ENCODE peak calls at places on chromosomes 13 and 19, in six cellular contexts. One of them, this sample, is unnamed. For H3K27me3, the result is how much of the 10 kb centered on the place peaks cover.

GRCh38 chr19:6241056-6241455 is 38.7 kb downstream of the MLLT1 start:
- DNase-seq in DND-41: no peak
- DNase-seq in AG04450: no peak
- DNase-seq in thoracic aorta: no peak
- DNase-seq in PC-3: no peak
- DNase-seq in fibroblast of lung: no peak
- DNase-seq in this sample: no peak

GRCh38 chr19:51971624-51972023 is 15.0 kb downstream of the ZNF350 start:
- DNase-seq in DND-41: peak
- DNase-seq in AG04450: no peak
- DNase-seq in fibroblast of lung: peak
- DNase-seq in PC-3: no peak
- DNase-seq in thoracic aorta: no peak
- DNase-seq in this sample: no peak

GRCh38 chr19:47658431-47659383 is 49.8 kb downstream of the BICRA start:
- DNase-seq in PC-3: no peak
- DNase-seq in thoracic aorta: no peak
- DNase-seq in fibroblast of lung: no peak
- DNase-seq in DND-41: no peak
- DNase-seq in AG04450: no peak
- DNase-seq in this sample: no peak

GRCh38 chr19:48925240-48925843 is 8.2 kb upstream of the DHDH start:
- DNase-seq in DND-41: no peak
- DNase-seq in PC-3: peak
- DNase-seq in AG04450: peak
- DNase-seq in fibroblast of lung: peak
- DNase-seq in thoracic aorta: no peak
- DNase-seq in this sample: no peak

GRCh38 chr13:57557979-57558529 is 73.5 kb upstream of the PCDH17 start:
- DNase-seq in AG04450: no peak
- DNase-seq in fibroblast of lung: peak
- DNase-seq in DND-41: no peak
- DNase-seq in PC-3: peak
- DNase-seq in thoracic aorta: no peak
- DNase-seq in this sample: no peak

GRCh38 chr19:18895038-18895827 is 725 bp downstream of the CERS1 start:
- DNase-seq in fibroblast of lung: peak
- DNase-seq in PC-3: peak
- DNase-seq in DND-41: no peak
- DNase-seq in thoracic aorta: no peak
- DNase-seq in AG04450: no peak
- DNase-seq in this sample: no peak

GRCh38 chr19:47107953-47108746 is 5.4 kb downstream of the ZC3H4 start:
- DNase-seq in AG04450: no peak
- DNase-seq in DND-41: no peak
- DNase-seq in thoracic aorta: no peak
- DNase-seq in PC-3: peak
- DNase-seq in fibroblast of lung: peak
- DNase-seq in this sample: no peak

GRCh38 chr19:6725513-6726231 is 5.2 kb upstream of the C3 start:
- DNase-seq in PC-3: no peak
- DNase-seq in AG04450: no peak
- DNase-seq in thoracic aorta: no peak
- DNase-seq in fibroblast of lung: no peak
- DNase-seq in DND-41: no peak
- DNase-seq in this sample: no peak

GRCh38 chr13:58434943-58435342 is 803.4 kb downstream of the PCDH17 start:
- DNase-seq in DND-41: no peak
- DNase-seq in fibroblast of lung: no peak
- DNase-seq in thoracic aorta: no peak
- DNase-seq in AG04450: no peak
- DNase-seq in PC-3: no peak
- DNase-seq in this sample: no peak

GRCh38 chr19:22426901-22427300 is 4.8 kb upstream of the ZNF98 start:
- DNase-seq in AG04450: no peak
- DNase-seq in PC-3: no peak
- DNase-seq in fibroblast of lung: no peak
- DNase-seq in DND-41: no peak
- DNase-seq in thoracic aorta: no peak
- DNase-seq in this sample: no peak

GRCh38 chr19:2135474-2136402 is 15.6 kb downstream of the AP3D1 start:
- DNase-seq in AG04450: no peak
- DNase-seq in DND-41: no peak
- DNase-seq in PC-3: no peak
- DNase-seq in fibroblast of lung: no peak
- DNase-seq in thoracic aorta: no peak
- DNase-seq in this sample: no peak

GRCh38 chr13:26497991-26498423 is 59.5 kb upstream of the WASF3 start:
- DNase-seq in PC-3: peak
- DNase-seq in AG04450: no peak
- DNase-seq in DND-41: no peak
- DNase-seq in fibroblast of lung: peak
- DNase-seq in thoracic aorta: no peak
- DNase-seq in this sample: no peak

GRCh38 chr19:53792721-53793433 is 31.2 kb downstream of the NLRP12 start:
- DNase-seq in AG04450: peak
- DNase-seq in PC-3: peak
- DNase-seq in thoracic aorta: peak
- DNase-seq in DND-41: peak
- DNase-seq in fibroblast of lung: peak
- DNase-seq in this sample: peak

GRCh38 chr19:43784251-43784980 is 3.6 kb upstream of the KCNN4 start:
- DNase-seq in fibroblast of lung: peak
- DNase-seq in thoracic aorta: no peak
- DNase-seq in AG04450: peak
- DNase-seq in DND-41: peak
- DNase-seq in PC-3: peak
- DNase-seq in this sample: peak

GRCh38 chr13:113785051-113786010 is 26.3 kb downstream of the TMEM255B start:
- DNase-seq in thoracic aorta: no peak
- DNase-seq in PC-3: peak
- DNase-seq in DND-41: peak
- DNase-seq in AG04450: peak
- DNase-seq in fibroblast of lung: peak
- DNase-seq in this sample: no peak

GRCh38 chr13:112690242-112690943 is 555 bp downstream of the ATP11A start:
- DNase-seq in PC-3: no peak
- DNase-seq in fibroblast of lung: peak
- DNase-seq in DND-41: peak
- DNase-seq in AG04450: no peak
- DNase-seq in thoracic aorta: no peak
- DNase-seq in this sample: no peak

GRCh38 chr13:77861716-77862115 is 56.9 kb downstream of the EDNRB start:
- DNase-seq in fibroblast of lung: peak
- DNase-seq in AG04450: no peak
- DNase-seq in thoracic aorta: no peak
- DNase-seq in PC-3: no peak
- DNase-seq in DND-41: no peak
- DNase-seq in this sample: no peak

GRCh38 chr19:5801796-5802616 is 2.9 kb upstream of the NRTN start:
- DNase-seq in DND-41: no peak
- DNase-seq in fibroblast of lung: peak
- DNase-seq in thoracic aorta: no peak
- DNase-seq in PC-3: no peak
- DNase-seq in AG04450: no peak
- DNase-seq in this sample: no peak

GRCh38 chr19:15538774-15539173 is 30.4 kb downstream of the CYP4F22 start:
- DNase-seq in AG04450: no peak
- DNase-seq in fibroblast of lung: peak
- DNase-seq in thoracic aorta: no peak
- DNase-seq in PC-3: peak
- DNase-seq in DND-41: peak
- DNase-seq in this sample: no peak

GRCh38 chr19:28633223-28634030 is 579.5 kb downstream of the UQCRFS1 start:
- DNase-seq in AG04450: no peak
- DNase-seq in PC-3: peak
- DNase-seq in thoracic aorta: no peak
- DNase-seq in DND-41: peak
- DNase-seq in fibroblast of lung: peak
- DNase-seq in this sample: no peak

GRCh38 chr13:30708541-30708940 is 26.8 kb upstream of the ALOX5AP start:
- DNase-seq in AG04450: no peak
- DNase-seq in DND-41: no peak
- DNase-seq in PC-3: no peak
- DNase-seq in thoracic aorta: no peak
- DNase-seq in fibroblast of lung: peak
- DNase-seq in this sample: no peak

GRCh38 chr13:81610613-81611012 is 1269.7 kb upstream of the SPRY2 start:
- DNase-seq in DND-41: no peak
- DNase-seq in thoracic aorta: no peak
- DNase-seq in AG04450: no peak
- DNase-seq in fibroblast of lung: no peak
- DNase-seq in PC-3: no peak
- DNase-seq in this sample: no peak

GRCh38 chr19:39206122-39206521 is 2.1 kb upstream of the SYCN start:
- DNase-seq in fibroblast of lung: no peak
- DNase-seq in AG04450: no peak
- DNase-seq in thoracic aorta: no peak
- DNase-seq in PC-3: no peak
- DNase-seq in DND-41: no peak
- DNase-seq in this sample: no peak

GRCh38 chr19:3204646-3205275 is 19.0 kb downstream of the NCLN start:
- DNase-seq in fibroblast of lung: no peak
- DNase-seq in PC-3: no peak
- DNase-seq in DND-41: no peak
- DNase-seq in AG04450: no peak
- DNase-seq in thoracic aorta: no peak
- DNase-seq in this sample: no peak

GRCh38 chr13:108213946-108214345 is 1.4 kb downstream of the LIG4 start:
- DNase-seq in thoracic aorta: no peak
- DNase-seq in AG04450: no peak
- DNase-seq in DND-41: no peak
- DNase-seq in PC-3: peak
- DNase-seq in fibroblast of lung: peak
- DNase-seq in this sample: no peak

GRCh38 chr13:47139519-47139918 is 242.7 kb upstream of the HTR2A start:
- DNase-seq in PC-3: no peak
- DNase-seq in DND-41: no peak
- DNase-seq in fibroblast of lung: no peak
- DNase-seq in thoracic aorta: no peak
- DNase-seq in AG04450: no peak
- DNase-seq in this sample: no peak

GRCh38 chr19:33241091-33241529 is 15.5 kb upstream of the SLC7A10 start:
- DNase-seq in thoracic aorta: no peak
- DNase-seq in AG04450: no peak
- DNase-seq in fibroblast of lung: no peak
- DNase-seq in PC-3: no peak
- DNase-seq in DND-41: no peak
- DNase-seq in this sample: no peak

DNA sequence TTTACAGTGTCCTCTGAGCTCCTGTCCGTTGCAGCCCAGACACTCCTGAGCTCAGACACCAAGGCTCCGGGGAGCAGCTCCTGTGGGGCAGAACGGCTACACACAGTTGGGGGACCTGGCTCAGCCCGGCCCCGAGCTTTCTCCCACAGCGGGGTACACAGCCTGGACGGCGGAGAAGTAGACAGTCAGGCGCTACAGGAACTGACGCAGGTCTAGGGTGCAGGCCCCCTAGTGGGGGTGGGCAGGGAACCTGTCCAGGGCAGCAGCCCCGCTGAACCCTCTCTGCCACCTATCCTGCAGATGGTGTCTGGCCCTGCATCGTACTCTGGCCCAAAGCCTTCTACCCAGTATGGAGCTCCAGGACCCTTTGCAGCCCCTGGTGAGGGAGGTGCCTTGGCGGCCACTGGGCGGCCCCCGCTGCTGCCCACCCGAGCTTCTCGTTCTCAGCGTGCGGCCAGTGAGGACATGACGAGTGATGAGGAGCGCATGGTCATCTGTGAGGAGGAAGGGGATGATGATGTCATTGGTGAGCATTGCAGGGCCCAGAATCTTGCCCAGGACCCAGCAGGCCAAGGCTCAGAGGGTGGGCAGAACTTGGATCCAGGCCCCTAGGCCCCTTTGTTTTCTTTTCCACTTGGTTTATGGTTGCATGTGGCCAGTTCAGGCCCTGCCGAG is 12.9 kb upstream of the PRR19 start:
- DNase-seq in AG04450: no peak
- DNase-seq in thoracic aorta: no peak
- DNase-seq in DND-41: no peak
- DNase-seq in fibroblast of lung: no peak
- DNase-seq in PC-3: no peak
- DNase-seq in this sample: no peak
- TF ChIP-seq CTCF in AG04450: no peak
- TF ChIP-seq CTCF in thoracic aorta: no peak
- TF ChIP-seq CTCF in DND-41: no peak
- TF ChIP-seq CTCF in fibroblast of lung: no peak
- TF ChIP-seq CTCF in PC-3: no peak
- TF ChIP-seq CTCF in this sample: no peak

GRCh38 chr13:44853641-44854040 is 135.6 kb downstream of the NUFIP1 start:
- DNase-seq in fibroblast of lung: no peak
- DNase-seq in thoracic aorta: no peak
- DNase-seq in DND-41: no peak
- DNase-seq in PC-3: peak
- DNase-seq in AG04450: no peak
- DNase-seq in this sample: no peak
- H3K27ac ChIP-seq in fibroblast of lung: no peak
- H3K27ac ChIP-seq in thoracic aorta: no peak
- H3K27ac ChIP-seq in DND-41: no peak
- H3K27ac ChIP-seq in PC-3: no peak
- H3K27ac ChIP-seq in AG04450: no peak
- H3K27ac ChIP-seq in this sample: no peak

DNA sequence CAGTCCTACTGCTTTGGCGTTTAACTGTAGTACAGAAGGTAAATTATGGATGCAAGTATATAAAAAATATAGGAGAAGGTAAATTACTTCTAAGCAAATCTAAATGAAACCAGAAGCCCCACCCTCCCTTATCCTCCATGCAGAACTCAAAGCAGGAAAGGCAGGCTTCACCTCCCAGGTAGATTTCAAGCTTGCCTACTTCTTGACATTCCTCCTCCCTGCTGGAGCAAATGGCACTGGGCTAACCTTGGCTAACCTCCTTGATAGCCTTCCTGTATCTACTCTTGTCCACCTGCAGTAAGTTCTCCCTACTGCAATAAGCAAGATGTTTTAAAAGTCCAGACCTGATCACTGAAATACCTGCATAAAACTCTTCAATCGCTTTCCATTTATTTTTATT is 396.0 kb downstream of the IRS2 start:
- DNase-seq in PC-3: no peak
- DNase-seq in thoracic aorta: no peak
- DNase-seq in AG04450: no peak
- DNase-seq in fibroblast of lung: no peak
- DNase-seq in DND-41: no peak
- DNase-seq in this sample: no peak
- H3K27me3 ChIP-seq in PC-3: under half
- H3K27me3 ChIP-seq in thoracic aorta: under half
- H3K27me3 ChIP-seq in AG04450: under half
- H3K27me3 ChIP-seq in fibroblast of lung: under half
- H3K27me3 ChIP-seq in DND-41: under half
- H3K27me3 ChIP-seq in this sample: under half

DNA sequence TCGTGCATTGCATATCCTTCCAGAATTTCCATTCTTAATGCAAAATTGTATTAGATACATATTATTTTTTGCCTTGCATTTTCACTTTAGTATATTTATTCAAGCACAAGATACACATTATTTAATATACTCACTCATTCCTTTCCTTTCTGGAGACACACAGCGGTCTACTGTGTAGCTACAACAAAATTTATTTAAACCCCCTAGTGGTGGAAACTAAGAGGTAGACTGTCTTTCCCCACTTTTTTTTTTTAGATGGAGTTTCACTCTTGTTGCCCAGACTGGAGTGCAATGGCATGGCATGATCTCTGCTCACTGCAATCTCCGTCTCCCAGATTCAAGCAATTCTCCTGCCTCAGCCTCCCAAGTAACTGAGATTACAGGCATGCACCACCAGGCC is 2040.3 kb upstream of the PCDH20 start:
- DNase-seq in PC-3: peak
- DNase-seq in DND-41: no peak
- DNase-seq in fibroblast of lung: no peak
- DNase-seq in thoracic aorta: no peak
- DNase-seq in AG04450: no peak
- DNase-seq in this sample: no peak
- TF ChIP-seq CTCF in PC-3: peak
- TF ChIP-seq CTCF in DND-41: peak
- TF ChIP-seq CTCF in fibroblast of lung: no peak
- TF ChIP-seq CTCF in thoracic aorta: no peak
- TF ChIP-seq CTCF in AG04450: peak
- TF ChIP-seq CTCF in this sample: no peak

This sample was measured in CD4-positive, alpha-beta T cell.